ENCODE peak calls at places on chromosomes 13 and 19, in four cellular contexts. Y is tibial nerve; X is Karpas-422; B is CD4-positive, alpha-beta memory T cell. V is an unnamed sample. For H3K27me3 and H3K4me1, the result is how much of the 10 kb centered on the place peaks cover.

GRCh38 chr13:88651531-88651930 is 980.4 kb downstream of the SLITRK5 start:
- DNase-seq in Y (no peak), X (no peak), B (no peak), V (no peak)

GRCh38 chr13:40589285-40590109 is 76.9 kb downstream of the FOXO1 start:
- DNase-seq in B (no peak), X (peak), Y (no peak), V (peak)

GRCh38 chr13:75395901-75396300 is 86.1 kb downstream of the TBC1D4 start:
- DNase-seq in B (no peak), Y (no peak), X (no peak), V (no peak)

GRCh38 chr19:35557539-35558399 is 5.7 kb downstream of the ATP4A start:
- DNase-seq in Y (no peak), X (no peak), B (peak), V (no peak)

GRCh38 chr13:33992891-33993336 is 175.0 kb downstream of the RFC3 start:
- DNase-seq in B (no peak), Y (no peak), X (peak), V (no peak)

GRCh38 chr19:742540-743075 is 8.3 kb upstream of the MISP start:
- DNase-seq in X (no peak), B (peak), Y (no peak), V (no peak)

GRCh38 chr13:31982540-31982939 is 49.0 kb upstream of the FRY start:
- DNase-seq in Y (peak), X (no peak), B (no peak), V (peak)

GRCh38 chr19:35122687-35123551 is 7.3 kb downstream of the FXYD3 start:
- DNase-seq in Y (no peak), B (no peak), X (no peak), V (no peak)

GRCh38 chr19:41918095-41918494 is 10.2 kb downstream of the ERFL start:
- DNase-seq in Y (no peak), X (no peak), B (no peak), V (no peak)

GRCh38 chr19:41918653-41919244 is 9.5 kb downstream of the ERFL start:
- DNase-seq in X (no peak), Y (no peak), B (peak), V (no peak)

GRCh38 chr19:41921280-41922219 is 6.7 kb downstream of the ERFL start:
- DNase-seq in B (peak), X (peak), Y (no peak), V (no peak)

GRCh38 chr19:41920878-41921277 is 7.4 kb downstream of the ERFL start:
- DNase-seq in B (peak), Y (no peak), X (no peak), V (no peak)

GRCh38 chr19:41919948-41920712 is 8.1 kb downstream of the ERFL start:
- DNase-seq in B (peak), Y (no peak), X (no peak), V (no peak)
- H3K27me3 ChIP-seq in B (under half), Y (half or more), X (under half), V (half or more)

GRCh38 chr19:15291089-15291488 is 41.2 kb downstream of the BRD4 start:
- DNase-seq in Y (no peak), X (no peak), B (no peak), V (no peak)
- H3K4me1 ChIP-seq in Y (half or more), X (half or more), B (half or more), V (half or more)

GRCh38 chr19:7888145-7888825 is at the start of gene LRRC8E:
- DNase-seq in B (no peak), X (no peak), Y (no peak), V (no peak)
- H3K4me3 ChIP-seq in B (no peak), X (no peak), Y (no peak), V (no peak)

GRCh38 chr19:16019691-16020448 is 56.4 kb upstream of the TPM4 start:
- DNase-seq in X (no peak), B (no peak), Y (no peak), V (no peak)
- H3K27me3 ChIP-seq in X (under half), B (under half), Y (under half), V (under half)

GRCh38 chr13:46382224-46382623 is 4.8 kb downstream of the RUBCNL start:
- DNase-seq in B (no peak), X (peak), Y (no peak), V (no peak)
- H3K4me1 ChIP-seq in B (under half), X (under half), Y (under half), V (under half)

DNA sequence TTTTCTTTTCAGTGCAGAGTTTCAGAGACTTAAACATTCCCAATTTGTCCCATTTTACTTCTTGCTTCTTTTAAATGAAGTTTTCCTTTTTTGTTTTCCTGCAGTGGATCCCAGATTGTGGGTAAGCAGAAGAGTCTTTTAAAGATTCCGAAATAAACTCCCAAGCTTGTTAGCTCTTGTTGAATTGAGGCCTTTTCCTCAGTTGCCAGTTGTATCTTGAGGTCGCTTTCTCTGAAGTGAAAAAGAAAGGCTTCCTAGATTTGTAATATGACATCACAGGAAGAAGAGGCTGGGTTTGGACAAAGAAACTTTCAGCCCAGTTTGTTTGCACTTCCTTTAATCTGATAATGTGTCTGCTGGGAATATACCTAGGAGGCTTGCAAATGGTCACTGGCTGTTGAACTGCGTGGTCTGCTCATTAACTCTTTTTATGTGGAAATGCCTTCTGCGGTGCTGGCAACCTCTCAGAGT is at the start of gene LPAR6:
- DNase-seq in B (peak), X (no peak), Y (no peak), V (no peak)
- H3K4me3 ChIP-seq in B (peak), X (no peak), Y (peak), V (peak)

GRCh38 chr19:10007811-10008211 is 2.5 kb downstream of the COL5A3 start:
- DNase-seq in B (no peak), X (no peak), Y (no peak), V (no peak)
- H3K27me3 ChIP-seq in B (under half), X (under half), Y (under half), V (under half)

DNA sequence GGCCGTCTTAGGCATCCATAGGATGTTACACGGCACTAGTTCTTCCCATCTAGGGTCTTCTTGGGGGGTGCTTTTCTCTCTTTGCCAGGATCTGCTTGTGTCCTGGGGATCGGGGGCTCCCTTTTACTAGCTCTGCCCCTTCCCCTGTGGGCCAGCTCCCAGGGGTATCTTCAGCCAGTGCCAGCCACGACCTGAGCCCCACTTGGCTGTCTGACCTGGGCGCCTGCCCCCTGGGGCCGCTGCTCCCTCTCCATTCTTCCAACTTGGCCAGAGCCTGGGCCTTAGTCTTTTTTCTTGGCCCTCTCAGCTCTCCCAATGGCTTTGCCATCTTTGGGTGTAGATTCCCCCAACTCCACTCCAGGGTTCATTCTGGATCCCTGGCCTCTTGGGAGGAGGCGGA is 3.1 kb downstream of the PRKACA start:
- DNase-seq in X (no peak), B (no peak), Y (no peak), V (no peak)
- H3K4me1 ChIP-seq in X (under half), B (under half), Y (half or more), V (under half)

GRCh38 chr13:109780880-109781383 is 5.5 kb downstream of the IRS2 start:
- DNase-seq in B (no peak), Y (no peak), X (no peak), V (no peak)

GRCh38 chr13:109779074-109779473 is 7.3 kb downstream of the IRS2 start:
- DNase-seq in B (peak), X (no peak), Y (no peak), V (no peak)

GRCh38 chr13:109779876-109780516 is 6.4 kb downstream of the IRS2 start:
- DNase-seq in X (no peak), Y (no peak), B (no peak), V (no peak)

GRCh38 chr13:109776575-109776974 is 9.8 kb downstream of the IRS2 start:
- DNase-seq in X (no peak), B (no peak), Y (no peak), V (no peak)

GRCh38 chr13:109778102-109778542 is 8.3 kb downstream of the IRS2 start:
- DNase-seq in B (no peak), X (no peak), Y (no peak), V (no peak)
- H3K4me3 ChIP-seq in B (peak), X (no peak), Y (peak), V (peak)